ENCODE peak calls at places on chromosome 3, in six cellular contexts. C is tibial artery, E is HEK293T, H is Peyer's patch, N is T1000, B is heart left ventricle. G is an unnamed sample.

GRCh38 chr3:154791611-154792010 is 288.5 kb upstream of the MME start:
- DNase-seq in H (no peak), E (no peak), N (no peak), C (no peak), B (no peak), G (no peak)

GRCh38 chr3:136350132-136350531 is 100.0 kb downstream of the PCCB start:
- DNase-seq in H (no peak), N (peak), C (no peak), B (no peak), E (no peak), G (no peak)

GRCh38 chr3:111112913-111113312 is 41.3 kb downstream of the NECTIN3 start:
- DNase-seq in E (no peak), H (no peak), B (no peak), C (no peak), N (no peak), G (no peak)

GRCh38 chr3:139173372-139174108 is 128.8 kb upstream of the PRR23C start:
- DNase-seq in B (no peak), N (no peak), H (no peak), E (no peak), C (no peak), G (no peak)

GRCh38 chr3:9876991-9877390 is 3.1 kb downstream of the CIDEC start:
- DNase-seq in H (no peak), B (no peak), N (no peak), E (no peak), C (no peak), G (no peak)

GRCh38 chr3:164450276-164450905 is 627.9 kb downstream of the SI start:
- DNase-seq in H (no peak), B (no peak), C (no peak), N (no peak), E (no peak), G (no peak)

GRCh38 chr3:71154846-71155245 is 428.7 kb downstream of the FOXP1 start:
- DNase-seq in E (no peak), C (no peak), N (no peak), H (no peak), B (no peak), G (no peak)

GRCh38 chr3:33104803-33105202 is 7.9 kb upstream of the GLB1 start:
- DNase-seq in C (no peak), H (no peak), N (no peak), E (no peak), B (no peak), G (no peak)

GRCh38 chr3:22475665-22476064 is 724.7 kb upstream of the ZNF385D start:
- DNase-seq in H (no peak), C (no peak), N (no peak), B (no peak), E (no peak), G (no peak)

GRCh38 chr3:87351913-87352312 is 75.5 kb upstream of the POU1F1 start:
- DNase-seq in H (no peak), E (no peak), B (no peak), N (no peak), C (no peak), G (no peak)

GRCh38 chr3:187750041-187750512 is 4.8 kb upstream of the BCL6 start:
- DNase-seq in E (no peak), H (peak), N (no peak), B (peak), C (no peak), G (no peak)

GRCh38 chr3:64023861-64024223 is 548 bp upstream of the PSMD6 start:
- DNase-seq in B (no peak), E (no peak), N (no peak), H (no peak), C (no peak), G (no peak)

GRCh38 chr3:124250053-124250452 is 258.1 kb upstream of the ROPN1 start:
- DNase-seq in B (no peak), E (no peak), N (no peak), H (no peak), C (no peak), G (no peak)

GRCh38 chr3:138511990-138512389 is 77.6 kb downstream of the ESYT3 start:
- DNase-seq in B (no peak), E (no peak), H (no peak), N (no peak), C (no peak), G (no peak)

GRCh38 chr3:14455571-14456317 is 53.3 kb downstream of the SLC6A6 start:
- DNase-seq in B (peak), N (no peak), H (no peak), E (no peak), C (no peak), G (no peak)

GRCh38 chr3:33047842-33048834 is 48.8 kb downstream of the GLB1 start:
- DNase-seq in C (no peak), N (no peak), E (no peak), B (no peak), H (no peak), G (no peak)

GRCh38 chr3:152556731-152557254 is 278.1 kb upstream of the P2RY1 start:
- DNase-seq in C (peak), B (peak), N (no peak), H (no peak), E (no peak), G (no peak)

GRCh38 chr3:183313764-183314163 is 60.7 kb downstream of the B3GNT5 start:
- DNase-seq in H (no peak), B (no peak), E (no peak), N (no peak), C (no peak), G (no peak)

GRCh38 chr3:188584958-188585689 is 431.2 kb downstream of the LPP start:
- DNase-seq in H (no peak), B (no peak), C (no peak), N (no peak), E (no peak), G (no peak)

GRCh38 chr3:133426721-133427120 is 26.9 kb downstream of the BFSP2 start:
- DNase-seq in B (no peak), C (no peak), E (no peak), H (no peak), N (no peak), G (no peak)

GRCh38 chr3:15499536-15499935 is 22.0 kb downstream of the COLQ start:
- DNase-seq in B (no peak), C (no peak), H (no peak), E (no peak), N (no peak), G (no peak)

GRCh38 chr3:189233225-189233858 is 61.6 kb downstream of the TPRG1 start:
- DNase-seq in H (peak), E (peak), N (no peak), C (peak), B (peak), G (no peak)

GRCh38 chr3:172128852-172129251 is 89.5 kb downstream of the FNDC3B start:
- DNase-seq in N (no peak), E (no peak), C (no peak), B (no peak), H (no peak), G (no peak)

GRCh38 chr3:48409291-48410201 is 20.3 kb downstream of the PLXNB1 start:
- DNase-seq in E (no peak), B (peak), N (no peak), C (peak), H (peak), G (peak)

GRCh38 chr3:167520656-167521360 is 47.0 kb upstream of the SERPINI2 start:
- DNase-seq in B (no peak), N (no peak), E (no peak), H (no peak), C (no peak), G (no peak)

GRCh38 chr3:28860307-28860706 is 420.6 kb upstream of the RBMS3 start:
- DNase-seq in E (no peak), N (no peak), C (peak), B (peak), H (no peak), G (no peak)

GRCh38 chr3:143239026-143239425 is 119.5 kb downstream of the CHST2 start:
- DNase-seq in N (no peak), C (no peak), E (no peak), H (no peak), B (no peak), G (no peak)

GRCh38 chr3:42690766-42691680 is 5.7 kb downstream of the KLHL40 start:
- DNase-seq in H (no peak), N (no peak), C (peak), B (peak), E (no peak), G (no peak)

GRCh38 chr3:194999491-194999890 is 271.5 kb downstream of the XXYLT1 start:
- DNase-seq in H (no peak), C (peak), B (no peak), N (no peak), E (no peak), G (no peak)

GRCh38 chr3:145183261-145183660 is 977.7 kb downstream of the PLOD2 start:
- DNase-seq in N (no peak), H (no peak), B (no peak), E (no peak), C (no peak), G (no peak)

GRCh38 chr3:49296781-49297420 is 19.9 kb upstream of the C3orf62 start:
- DNase-seq in B (peak), C (peak), H (no peak), N (no peak), E (no peak), G (no peak)

GRCh38 chr3:170037463-170038433 is at the start of gene GPR160:
- DNase-seq in C (peak), H (peak), B (peak), E (peak), N (peak), G (peak)

GRCh38 chr3:133930341-133930933 is 34.8 kb upstream of the RAB6B start:
- DNase-seq in N (no peak), E (peak), H (no peak), B (no peak), C (no peak), G (no peak)

GRCh38 chr3:113002676-113003075 is 11.9 kb downstream of the GTPBP8 start:
- DNase-seq in H (no peak), C (no peak), B (no peak), N (no peak), E (no peak), G (no peak)

GRCh38 chr3:156772588-156773206 is 53.5 kb upstream of the LEKR1 start:
- DNase-seq in N (no peak), C (no peak), E (no peak), B (no peak), H (no peak), G (no peak)